ENCODE peak calls at places on chromosomes 3 and 15, in six cellular contexts. Q is glutamatergic neuron, W is GM23338, H is BJ, V is fibroblast of lung, X is T-helper 17 cell. A is an unnamed sample.

GRCh38 chr3:196995646-196996355 is 27.2 kb upstream of the PIGZ start:
- DNase-seq in Q (no peak), W (no peak), H (no peak), V (no peak), X (no peak), A (no peak)

GRCh38 chr15:34209421-34210282 is at the start of gene KATNBL1:
- DNase-seq in Q (peak; percentile 100), W (peak; percentile 98), H (peak; percentile 32), V (peak; percentile 84), X (peak; percentile 91), A (peak; percentile 97)

GRCh38 chr15:73626072-73626471 is 7.1 kb downstream of the NPTN start:
- DNase-seq in Q (no peak), W (no peak), H (no peak), V (no peak), X (no peak), A (no peak)

GRCh38 chr15:31273258-31273941 is 53.2 kb upstream of the KLF13 start:
- DNase-seq in Q (no peak), W (no peak), H (no peak), V (no peak), X (no peak), A (peak; percentile 12)

GRCh38 chr3:125108833-125109540 is 53.2 kb upstream of the HEG1 start:
- DNase-seq in Q (no peak), W (no peak), H (no peak), V (peak; percentile 50), X (no peak), A (no peak)

GRCh38 chr15:29093065-29093435 is 176.6 kb downstream of the NSMCE3 start:
- DNase-seq in Q (no peak), W (no peak), H (no peak), V (no peak), X (no peak), A (no peak)

GRCh38 chr3:111737712-111738097 is 121.4 kb upstream of the PHLDB2 start:
- DNase-seq in Q (no peak), W (no peak), H (peak; percentile 91), V (peak; percentile 100), X (no peak), A (peak; percentile 66)

GRCh38 chr3:174072675-174073074 is 675.1 kb downstream of the NLGN1 start:
- DNase-seq in Q (no peak), W (no peak), H (no peak), V (no peak), X (no peak), A (no peak)

GRCh38 chr3:69161587-69162196 is 39.3 kb upstream of the LMOD3 start:
- DNase-seq in Q (no peak), W (peak; percentile 68), H (no peak), V (peak; percentile 29), X (no peak), A (peak; percentile 17)

GRCh38 chr15:20349774-20350498 is 191.7 kb downstream of the GOLGA6L6 start:
- DNase-seq in Q (no peak), W (no peak), H (no peak), V (no peak), X (no peak), A (peak; percentile 23)

GRCh38 chr3:123015596-123015995 is 12.0 kb downstream of the SEMA5B start:
- DNase-seq in Q (no peak), W (peak; percentile 46), H (no peak), V (no peak), X (no peak), A (no peak)

GRCh38 chr3:141797819-141798405 is 34.7 kb downstream of the GRK7 start:
- DNase-seq in Q (no peak), W (no peak), H (no peak), V (no peak), X (no peak), A (no peak)

GRCh38 chr3:183560607-183561006 is 5.1 kb upstream of the KLHL6 start:
- DNase-seq in Q (no peak), W (peak; percentile 53), H (no peak), V (no peak), X (no peak), A (no peak)

GRCh38 chr3:142035308-142035922 is 113.9 kb downstream of the TFDP2 start:
- DNase-seq in Q (no peak), W (no peak), H (no peak), V (no peak), X (no peak), A (no peak)

GRCh38 chr3:150349314-150350097 is 58.6 kb upstream of the TSC22D2 start:
- DNase-seq in Q (no peak), W (no peak), H (no peak), V (peak; percentile 55), X (no peak), A (no peak)

GRCh38 chr15:43253431-43254403 is 13.0 kb downstream of the TGM5 start:
- DNase-seq in Q (no peak), W (no peak), H (no peak), V (peak; percentile 81), X (no peak), A (no peak)

GRCh38 chr3:111594205-111594604 is 941 bp downstream of the ZBED2 start:
- DNase-seq in Q (no peak), W (no peak), H (peak; percentile 27), V (peak; percentile 96), X (no peak), A (no peak)

GRCh38 chr3:26345613-26346012 is 277.0 kb upstream of the LRRC3B start:
- DNase-seq in Q (no peak), W (peak; percentile 14), H (no peak), V (no peak), X (no peak), A (no peak)

GRCh38 chr15:45995800-45996199 is 361.0 kb downstream of the SQOR start:
- DNase-seq in Q (no peak), W (no peak), H (no peak), V (no peak), X (no peak), A (no peak)

A was measured in uterus.